ENCODE peak calls at places on chromosomes 6 and 20, in four cellular contexts. One of them, this sample, is unnamed.

GRCh38 chr20:25000268-25000801 is 7.8 kb upstream of the APMAP start:
- DNase-seq in activated T-cell treated with anti-CD3 and anti-CD28 coated beads, Interleukin-2, amount 50 U/mL, for 24 hours: peak; percentile 26
- DNase-seq in activated CD8-positive, alpha-beta memory T cell treated with anti-CD3 and anti-CD28 coated beads for 4 hours: no peak
- DNase-seq in endothelial cell: no peak
- DNase-seq in this sample: peak; percentile 89

GRCh38 chr6:16704706-16705402 is 56.4 kb downstream of the ATXN1 start:
- DNase-seq in activated T-cell treated with anti-CD3 and anti-CD28 coated beads, Interleukin-2, amount 50 U/mL, for 24 hours: peak; percentile 73
- DNase-seq in activated CD8-positive, alpha-beta memory T cell treated with anti-CD3 and anti-CD28 coated beads for 4 hours: no peak
- DNase-seq in endothelial cell: no peak
- DNase-seq in this sample: no peak

GRCh38 chr6:166032366-166033171 is 135.1 kb downstream of the TBXT start:
- DNase-seq in activated T-cell treated with anti-CD3 and anti-CD28 coated beads, Interleukin-2, amount 50 U/mL, for 24 hours: no peak
- DNase-seq in activated CD8-positive, alpha-beta memory T cell treated with anti-CD3 and anti-CD28 coated beads for 4 hours: no peak
- DNase-seq in endothelial cell: no peak
- DNase-seq in this sample: peak; percentile 87

GRCh38 chr20:61821698-61822097 is 244.0 kb downstream of the TAF4 start:
- DNase-seq in activated T-cell treated with anti-CD3 and anti-CD28 coated beads, Interleukin-2, amount 50 U/mL, for 24 hours: no peak
- DNase-seq in activated CD8-positive, alpha-beta memory T cell treated with anti-CD3 and anti-CD28 coated beads for 4 hours: no peak
- DNase-seq in endothelial cell: no peak
- DNase-seq in this sample: peak; percentile 8

GRCh38 chr6:1113921-1114320 is 198.0 kb upstream of the FOXQ1 start:
- DNase-seq in activated T-cell treated with anti-CD3 and anti-CD28 coated beads, Interleukin-2, amount 50 U/mL, for 24 hours: no peak
- DNase-seq in activated CD8-positive, alpha-beta memory T cell treated with anti-CD3 and anti-CD28 coated beads for 4 hours: no peak
- DNase-seq in endothelial cell: no peak
- DNase-seq in this sample: no peak

GRCh38 chr6:15506066-15506465 is 156.8 kb downstream of the DTNBP1 start:
- DNase-seq in activated T-cell treated with anti-CD3 and anti-CD28 coated beads, Interleukin-2, amount 50 U/mL, for 24 hours: no peak
- DNase-seq in activated CD8-positive, alpha-beta memory T cell treated with anti-CD3 and anti-CD28 coated beads for 4 hours: no peak
- DNase-seq in endothelial cell: no peak
- DNase-seq in this sample: no peak

GRCh38 chr6:15675537-15676170 is 12.8 kb upstream of the DTNBP1 start:
- DNase-seq in activated T-cell treated with anti-CD3 and anti-CD28 coated beads, Interleukin-2, amount 50 U/mL, for 24 hours: no peak
- DNase-seq in activated CD8-positive, alpha-beta memory T cell treated with anti-CD3 and anti-CD28 coated beads for 4 hours: no peak
- DNase-seq in endothelial cell: no peak
- DNase-seq in this sample: no peak

GRCh38 chr20:22555791-22556564 is 28.4 kb downstream of the FOXA2 start:
- DNase-seq in activated T-cell treated with anti-CD3 and anti-CD28 coated beads, Interleukin-2, amount 50 U/mL, for 24 hours: no peak
- DNase-seq in activated CD8-positive, alpha-beta memory T cell treated with anti-CD3 and anti-CD28 coated beads for 4 hours: no peak
- DNase-seq in endothelial cell: no peak
- DNase-seq in this sample: no peak

GRCh38 chr6:90183587-90184333 is 112.9 kb downstream of the BACH2 start:
- DNase-seq in activated T-cell treated with anti-CD3 and anti-CD28 coated beads, Interleukin-2, amount 50 U/mL, for 24 hours: no peak
- DNase-seq in activated CD8-positive, alpha-beta memory T cell treated with anti-CD3 and anti-CD28 coated beads for 4 hours: no peak
- DNase-seq in endothelial cell: no peak
- DNase-seq in this sample: no peak

GRCh38 chr6:168871535-168872106 is 382.0 kb downstream of the THBS2 start:
- DNase-seq in activated T-cell treated with anti-CD3 and anti-CD28 coated beads, Interleukin-2, amount 50 U/mL, for 24 hours: no peak
- DNase-seq in activated CD8-positive, alpha-beta memory T cell treated with anti-CD3 and anti-CD28 coated beads for 4 hours: no peak
- DNase-seq in endothelial cell: no peak
- DNase-seq in this sample: no peak

GRCh38 chr6:120005292-120005976 is 655.9 kb upstream of the MAN1A1 start:
- DNase-seq in activated T-cell treated with anti-CD3 and anti-CD28 coated beads, Interleukin-2, amount 50 U/mL, for 24 hours: no peak
- DNase-seq in activated CD8-positive, alpha-beta memory T cell treated with anti-CD3 and anti-CD28 coated beads for 4 hours: no peak
- DNase-seq in endothelial cell: no peak
- DNase-seq in this sample: no peak

GRCh38 chr6:17066610-17067009 is 35.2 kb upstream of the STMND1 start:
- DNase-seq in activated T-cell treated with anti-CD3 and anti-CD28 coated beads, Interleukin-2, amount 50 U/mL, for 24 hours: no peak
- DNase-seq in activated CD8-positive, alpha-beta memory T cell treated with anti-CD3 and anti-CD28 coated beads for 4 hours: no peak
- DNase-seq in endothelial cell: no peak
- DNase-seq in this sample: no peak

GRCh38 chr20:4013041-4013440 is 2.3 kb downstream of the RNF24 start:
- DNase-seq in activated T-cell treated with anti-CD3 and anti-CD28 coated beads, Interleukin-2, amount 50 U/mL, for 24 hours: no peak
- DNase-seq in activated CD8-positive, alpha-beta memory T cell treated with anti-CD3 and anti-CD28 coated beads for 4 hours: no peak
- DNase-seq in endothelial cell: no peak
- DNase-seq in this sample: no peak

This sample was measured in left ventricle myocardium superior.